ENCODE peak calls at places on chromosomes 4 and X, in four cellular contexts. H is A549, R is H1, B is HepG2. N is an unnamed sample.

GRCh38 chr4:150150545-150151156 is 72.4 kb downstream of the DCLK2 start:
- DNase-seq in H (no peak), R (no peak), B (no peak), N (no peak)

GRCh38 chrX:122880952-122881351 is 303.1 kb upstream of the GRIA3 start:
- DNase-seq in H (no peak), R (no peak), B (no peak), N (no peak)

GRCh38 chr4:4455199-4455865 is 68.4 kb downstream of the NSG1 start:
- DNase-seq in H (no peak), R (no peak), B (no peak), N (no peak)

GRCh38 chr4:22679518-22679897 is 13.2 kb upstream of the GBA3 start:
- DNase-seq in H (no peak), R (no peak), B (no peak), N (no peak)

GRCh38 chr4:175263537-175263936 is 345.4 kb downstream of the ADAM29 start:
- DNase-seq in H (no peak), R (no peak), B (no peak), N (no peak)

GRCh38 chr4:53376900-53377299 is 541 bp upstream of the FIP1L1 start:
- DNase-seq in H (no peak), R (no peak), B (no peak), N (no peak)

GRCh38 chr4:95889662-95890061 is 49.8 kb downstream of the PDHA2 start:
- DNase-seq in H (no peak), R (peak; percentile 7), B (no peak), N (no peak)

GRCh38 chr4:55442541-55442940 is 46.8 kb downstream of the TMEM165 start:
- DNase-seq in H (no peak), R (no peak), B (no peak), N (no peak)

GRCh38 chr4:61200991-61201526 is 933 bp downstream of the ADGRL3 start:
- DNase-seq in H (no peak), R (no peak), B (no peak), N (no peak)

GRCh38 chr4:169099775-169100180 is 89.7 kb upstream of the CBR4 start:
- DNase-seq in H (no peak), R (no peak), B (peak; percentile 14), N (no peak)

GRCh38 chr4:23033796-23034195 is 341.1 kb downstream of the GBA3 start:
- DNase-seq in H (no peak), R (no peak), B (no peak), N (no peak)

GRCh38 chrX:19682712-19683331 is 167.5 kb upstream of the MAP3K15 start:
- DNase-seq in H (no peak), R (no peak), B (no peak), N (no peak)

GRCh38 chr4:95290702-95291101 is 258.1 kb downstream of the UNC5C start:
- DNase-seq in H (no peak), R (no peak), B (no peak), N (no peak)

GRCh38 chr4:158176108-158176507 is 3.3 kb upstream of the GASK1B start:
- DNase-seq in H (no peak), R (no peak), B (no peak), N (no peak)

GRCh38 chr4:36281384-36282106 is at the start of gene DTHD1:
- DNase-seq in H (no peak), R (no peak), B (no peak), N (no peak)

GRCh38 chr4:56181140-56181950 is 205.9 kb downstream of the AASDH start:
- DNase-seq in H (no peak), R (no peak), B (no peak), N (peak; percentile 33)

GRCh38 chrX:124289443-124289842 is 43.0 kb upstream of the TEX13D start:
- DNase-seq in H (no peak), R (no peak), B (no peak), N (no peak)

GRCh38 chrX:138191998-138192397 is 519.5 kb downstream of the FGF13 start:
- DNase-seq in H (no peak), R (no peak), B (peak; percentile 4), N (peak; percentile 20)

GRCh38 chrX:46260502-46260901 is 284.7 kb downstream of the ZNF674 start:
- DNase-seq in H (no peak), R (peak; percentile 23), B (no peak), N (no peak)

GRCh38 chrX:24425806-24426205 is 39.3 kb upstream of the PDK3 start:
- DNase-seq in H (no peak), R (no peak), B (no peak), N (no peak)

GRCh38 chr4:147833741-147834140 is 101.9 kb downstream of the ARHGAP10 start:
- DNase-seq in H (no peak), R (no peak), B (no peak), N (no peak)

GRCh38 chr4:146890301-146890700 is 55.4 kb downstream of the TTC29 start:
- DNase-seq in H (no peak), R (no peak), B (no peak), N (no peak)

GRCh38 chrX:30521440-30522182 is 56.0 kb downstream of the TASL start:
- DNase-seq in H (no peak), R (no peak), B (no peak), N (no peak)

GRCh38 chr4:69649629-69650028 is 3.4 kb downstream of the UGT2A1 start:
- DNase-seq in H (no peak), R (no peak), B (no peak), N (no peak)

GRCh38 chr4:87465739-87466366 is 43.5 kb downstream of the NUDT9 start:
- DNase-seq in H (peak; percentile 6), R (no peak), B (peak; percentile 45), N (peak; percentile 23)

GRCh38 chrX:150551963-150552362 is 16.5 kb upstream of the MTM1 start:
- DNase-seq in H (no peak), R (no peak), B (no peak), N (no peak)

GRCh38 chr4:156949373-156949814 is 22.2 kb downstream of the PDGFC start:
- DNase-seq in H (no peak), R (no peak), B (peak; percentile 76), N (no peak)

GRCh38 chr4:48604527-48604926 is 114.5 kb downstream of the ZAR1 start:
- DNase-seq in H (no peak), R (no peak), B (no peak), N (no peak)

GRCh38 chrX:10983526-10983925 is 127.6 kb upstream of the HCCS start:
- DNase-seq in H (no peak), R (no peak), B (peak; percentile 39), N (no peak)

GRCh38 chrX:68920541-68920940 is 91.7 kb downstream of the EFNB1 start:
- DNase-seq in H (no peak), R (no peak), B (no peak), N (no peak)

GRCh38 chrX:112734250-112734649 is 54.5 kb upstream of the LHFPL1 start:
- DNase-seq in H (no peak), R (no peak), B (no peak), N (no peak)

GRCh38 chr4:75683482-75684155 is 10.4 kb upstream of the G3BP2 start:
- DNase-seq in H (no peak), R (no peak), B (no peak), N (no peak)

GRCh38 chrX:848366-848765 is 217.8 kb downstream of the SHOX start:
- DNase-seq in H (no peak), R (no peak), B (no peak), N (no peak)

GRCh38 chrX:109624641-109625311 is at the start of gene KCNE5:
- DNase-seq in H (no peak), R (no peak), B (no peak), N (no peak)

GRCh38 chr4:61248705-61249104 is 48.6 kb downstream of the ADGRL3 start:
- DNase-seq in H (no peak), R (no peak), B (no peak), N (no peak)

GRCh38 chrX:81728622-81729021 is 526.7 kb downstream of the SH3BGRL start:
- DNase-seq in H (no peak), R (no peak), B (no peak), N (no peak)

GRCh38 chrX:81729269-81729777 is 527.4 kb downstream of the SH3BGRL start:
- DNase-seq in H (no peak), R (no peak), B (no peak), N (no peak)
- H3K9me3 ChIP-seq in H (no peaks in the 10 kb centered on the region), R (peaks cover 12% of the 10 kb centered on the region), B (peaks cover 59% of the 10 kb centered on the region), N (no peaks in the 10 kb centered on the region)

GRCh38 chr4:1979477-1980196 is 29.1 kb downstream of the NELFA start:
- DNase-seq in H (no peak), R (no peak), B (no peak), N (no peak)

GRCh38 chr4:1980561-1981041 is 28.2 kb downstream of the NELFA start:
- DNase-seq in H (no peak), R (no peak), B (no peak), N (no peak)

GRCh38 chr4:1983053-1983845 is 25.5 kb downstream of the NELFA start:
- DNase-seq in H (no peak), R (no peak), B (no peak), N (no peak)

GRCh38 chr4:1982124-1983052 is 26.4 kb downstream of the NELFA start:
- DNase-seq in H (no peak), R (no peak), B (no peak), N (no peak)

GRCh38 chr4:1981251-1982055 is 27.3 kb downstream of the NELFA start:
- DNase-seq in H (peak; percentile 15), R (no peak), B (no peak), N (peak; percentile 72)
- TF ChIP-seq PHF8 in H (no peak), R (no peak), B (no peak), N (no peak)

GRCh38 chr4:1400861-1401408 is 5.3 kb downstream of the NKX1-1 start:
- DNase-seq in H (no peak), R (no peak), B (no peak), N (no peak)
- H3K9me3 ChIP-seq in H (no peaks in the 10 kb centered on the region), R (peaks cover 29% of the 10 kb centered on the region), B (no peaks in the 10 kb centered on the region), N (no peaks in the 10 kb centered on the region)

DNA sequence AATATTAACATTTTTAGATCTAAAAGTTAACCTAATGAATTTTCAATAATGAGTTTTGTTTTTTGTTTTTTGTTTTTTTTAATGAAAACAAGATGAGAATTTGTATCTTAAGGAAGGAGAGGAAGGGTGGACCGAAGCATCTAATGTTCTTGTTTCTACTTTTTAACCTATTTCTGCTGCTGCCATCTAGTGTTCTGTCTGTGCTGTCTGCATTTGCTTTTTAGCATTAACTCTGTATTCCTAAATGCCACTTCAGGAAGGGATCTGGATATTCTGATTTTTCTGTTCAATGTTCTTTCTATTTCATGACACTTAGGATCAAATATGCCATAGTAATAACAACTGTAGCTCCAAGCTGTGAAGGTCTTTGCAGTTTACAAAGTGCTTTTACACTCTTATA is 161.7 kb downstream of the BRWD3 start:
- DNase-seq in H (peak; percentile 3), R (no peak), B (no peak), N (peak; percentile 5)
- TF ChIP-seq PHF8 in H (no peak), R (no peak), B (no peak), N (no peak)

GRCh38 chrX:136065044-136065671 is 79.9 kb downstream of the SLC9A6 start:
- DNase-seq in H (no peak), R (no peak), B (peak; percentile 42), N (no peak)
- H3K9me3 ChIP-seq in H (no peaks in the 10 kb centered on the region), R (no peaks in the 10 kb centered on the region), B (no peaks in the 10 kb centered on the region), N (no peaks in the 10 kb centered on the region)

GRCh38 chrX:147378767-147379166 is 533.0 kb upstream of the FMR1 start:
- DNase-seq in H (no peak), R (no peak), B (no peak), N (no peak)

GRCh38 chrX:147376601-147377387 is 534.9 kb upstream of the FMR1 start:
- DNase-seq in H (no peak), R (no peak), B (no peak), N (no peak)

GRCh38 chrX:147377728-147378127 is 534.0 kb upstream of the FMR1 start:
- DNase-seq in H (no peak), R (no peak), B (no peak), N (no peak)
- TF ChIP-seq PHF8 in H (no peak), R (no peak), B (no peak), N (no peak)

GRCh38 chrX:135287266-135287823 is 21.9 kb upstream of the ETDC start:
- DNase-seq in H (no peak), R (no peak), B (no peak), N (no peak)
- H3K9me3 ChIP-seq in H (peaks cover 51% of the 10 kb centered on the region), R (peaks cover 56% of the 10 kb centered on the region), B (no peaks in the 10 kb centered on the region), N (no peaks in the 10 kb centered on the region)